ENCODE peak calls at places on chromosomes 5 and 9, in six cellular contexts. U is neural progenitor cell, L is heart right ventricle, Z is dorsolateral prefrontal cortex, G is right atrium auricular region, D is mammary epithelial cell. I is an unnamed sample.

GRCh38 chr5:19928556-19929421 is 59.2 kb downstream of the CDH18 start:
- DNase-seq in G (no peak), L (no peak), D (peak), Z (no peak), U (no peak), I (no peak)

GRCh38 chr9:36988848-36989247 is 45.2 kb downstream of the PAX5 start:
- DNase-seq in G (no peak), Z (no peak), L (no peak), U (no peak), D (no peak), I (no peak)

GRCh38 chr9:111399772-111400563 is 69.9 kb upstream of the OR2K2 start:
- DNase-seq in U (peak), G (no peak), D (peak), Z (no peak), L (no peak), I (no peak)

GRCh38 chr5:170907758-170908157 is 45.9 kb downstream of the RANBP17 start:
- DNase-seq in L (no peak), Z (no peak), D (peak), G (no peak), U (no peak), I (no peak)

GRCh38 chr9:138021251-138022056 is 143.9 kb downstream of the CACNA1B start:
- DNase-seq in G (peak), L (no peak), U (no peak), Z (no peak), D (no peak), I (no peak)

GRCh38 chr5:83752700-83753099 is 32.0 kb upstream of the HAPLN1 start:
- DNase-seq in Z (no peak), L (no peak), G (no peak), U (no peak), D (no peak), I (no peak)

GRCh38 chr5:134813407-134813806 is 32.4 kb upstream of the C5orf24 start:
- DNase-seq in L (no peak), D (no peak), G (no peak), Z (no peak), U (no peak), I (no peak)

GRCh38 chr5:91302958-91303357 is 80.2 kb downstream of the ARRDC3 start:
- DNase-seq in G (no peak), Z (no peak), U (peak), D (no peak), L (no peak), I (peak)

GRCh38 chr5:8184455-8185063 is 315.6 kb downstream of the MTRR start:
- DNase-seq in U (peak), Z (no peak), G (no peak), D (peak), L (peak), I (no peak)

GRCh38 chr9:106799146-106799545 is 63.8 kb upstream of the ZNF462 start:
- DNase-seq in L (no peak), G (no peak), D (peak), Z (no peak), U (no peak), I (no peak)

GRCh38 chr9:341634-342421 is 127.2 kb downstream of the DOCK8 start:
- DNase-seq in Z (no peak), U (no peak), D (no peak), G (no peak), L (no peak), I (no peak)

GRCh38 chr5:181221105-181221791 is 1.8 kb upstream of the TRIM41 start:
- DNase-seq in L (no peak), G (no peak), Z (no peak), U (no peak), D (no peak), I (no peak)

GRCh38 chr9:127832248-127832647 is 22.2 kb downstream of the ENG start:
- DNase-seq in U (no peak), D (no peak), L (no peak), G (no peak), Z (no peak), I (no peak)
- H3K27ac ChIP-seq in U (no peak), D (no peak), L (peak), G (peak), Z (no peak), I (no peak)

GRCh38 chr9:69412741-69413150 is 87.7 kb downstream of the ENTREP1 start:
- DNase-seq in G (peak), Z (peak), U (peak), D (peak), L (peak), I (peak)

GRCh38 chr9:69411931-69412740 is 87.1 kb downstream of the ENTREP1 start:
- DNase-seq in D (no peak), U (no peak), Z (no peak), L (no peak), G (peak), I (no peak)

DNA sequence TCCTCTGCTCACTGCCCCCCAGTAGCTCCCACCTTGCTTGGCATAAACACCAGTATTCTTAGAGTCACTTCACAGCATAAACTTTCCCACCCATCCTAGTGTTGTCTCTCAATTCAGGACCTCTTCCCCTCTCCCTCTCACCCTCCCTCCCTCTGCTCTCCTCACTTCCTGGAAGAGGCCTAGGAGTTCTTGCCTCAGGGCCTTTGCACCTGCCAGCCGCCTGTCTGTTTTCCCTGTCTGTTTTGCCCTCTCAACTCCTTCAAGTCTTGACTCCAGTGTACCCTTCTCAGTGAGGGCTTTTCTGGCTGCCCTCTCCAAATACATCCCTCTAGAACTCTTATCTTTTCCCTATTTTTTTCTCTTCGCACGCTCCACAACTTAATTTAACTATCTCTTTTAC is 86.2 kb downstream of the ENTREP1 start:
- DNase-seq in Z (no peak), G (no peak), U (no peak), L (no peak), D (no peak), I (no peak)
- H3K27ac ChIP-seq in Z (no peak), G (no peak), U (no peak), L (no peak), D (no peak), I (no peak)

GRCh38 chr5:40406426-40407211 is 273.1 kb upstream of the PTGER4 start:
- DNase-seq in U (no peak), L (no peak), D (no peak), Z (no peak), G (no peak), I (no peak)

GRCh38 chr5:40405985-40406384 is 273.7 kb upstream of the PTGER4 start:
- DNase-seq in L (no peak), D (no peak), Z (no peak), U (no peak), G (no peak), I (no peak)

GRCh38 chr5:40404613-40405012 is 275.1 kb upstream of the PTGER4 start:
- DNase-seq in D (no peak), U (no peak), L (no peak), Z (no peak), G (no peak), I (no peak)

GRCh38 chr5:40401965-40402364 is 277.8 kb upstream of the PTGER4 start:
- DNase-seq in L (no peak), Z (no peak), U (no peak), G (no peak), D (peak), I (no peak)

GRCh38 chr5:40405230-40405629 is 274.5 kb upstream of the PTGER4 start:
- DNase-seq in D (peak), U (no peak), G (no peak), Z (no peak), L (no peak), I (no peak)
- H3K27ac ChIP-seq in D (no peak), U (no peak), G (peak), Z (no peak), L (peak), I (no peak)

GRCh38 chr5:140553657-140554056 is 3.6 kb downstream of the SRA1 start:
- DNase-seq in L (no peak), G (no peak), Z (no peak), U (no peak), D (peak), I (no peak)

GRCh38 chr5:140555747-140556312 is 1.4 kb downstream of the SRA1 start:
- DNase-seq in L (no peak), D (no peak), Z (no peak), G (no peak), U (no peak), I (no peak)

GRCh38 chr5:140556438-140556837 is 835 bp downstream of the SRA1 start:
- DNase-seq in D (no peak), Z (no peak), G (no peak), U (no peak), L (no peak), I (no peak)

GRCh38 chr5:140551872-140552271 is 4.4 kb downstream of the EIF4EBP3 start:
- DNase-seq in U (no peak), L (no peak), Z (no peak), D (no peak), G (no peak), I (no peak)

GRCh38 chr5:140554454-140554853 is 2.8 kb downstream of the SRA1 start:
- DNase-seq in G (no peak), D (peak), L (no peak), U (no peak), Z (no peak), I (no peak)
- H3K27ac ChIP-seq in G (no peak), D (peak), L (no peak), U (no peak), Z (no peak), I (no peak)

GRCh38 chr5:136768457-136768856 is 403.1 kb upstream of the TRPC7 start:
- DNase-seq in Z (no peak), G (no peak), U (no peak), D (no peak), L (no peak), I (no peak)

GRCh38 chr5:136766456-136766855 is 401.1 kb upstream of the TRPC7 start:
- DNase-seq in Z (no peak), L (no peak), G (no peak), U (no peak), D (no peak), I (no peak)

GRCh38 chr5:136769900-136770684 is 404.7 kb upstream of the TRPC7 start:
- DNase-seq in G (peak), D (peak), U (peak), Z (peak), L (peak), I (peak)

GRCh38 chr5:136772541-136772940 is 407.2 kb upstream of the TRPC7 start:
- DNase-seq in U (no peak), G (no peak), L (no peak), Z (no peak), D (no peak), I (no peak)

GRCh38 chr5:136769093-136769492 is 403.7 kb upstream of the TRPC7 start:
- DNase-seq in G (no peak), L (no peak), Z (no peak), U (no peak), D (no peak), I (no peak)
- H3K27ac ChIP-seq in G (no peak), L (no peak), Z (no peak), U (no peak), D (no peak), I (no peak)

GRCh38 chr9:128523199-128523925 is 18.8 kb downstream of the GLE1 start:
- DNase-seq in U (peak), D (no peak), L (peak), G (no peak), Z (peak), I (peak)
- H3K27ac ChIP-seq in U (peak), D (no peak), L (peak), G (no peak), Z (no peak), I (peak)

GRCh38 chr5:157369507-157369906 is 90.5 kb upstream of the NIPAL4 start:
- DNase-seq in L (no peak), U (no peak), G (no peak), Z (no peak), D (no peak), I (no peak)

GRCh38 chr5:157371655-157372471 is 88.2 kb upstream of the NIPAL4 start:
- DNase-seq in D (no peak), G (no peak), Z (no peak), L (no peak), U (no peak), I (no peak)

GRCh38 chr5:157372472-157372822 is 87.6 kb upstream of the NIPAL4 start:
- DNase-seq in U (no peak), D (no peak), G (no peak), Z (no peak), L (no peak), I (no peak)

GRCh38 chr5:157366741-157367684 is 93.0 kb upstream of the NIPAL4 start:
- DNase-seq in Z (no peak), G (no peak), U (peak), L (no peak), D (no peak), I (no peak)

DNA sequence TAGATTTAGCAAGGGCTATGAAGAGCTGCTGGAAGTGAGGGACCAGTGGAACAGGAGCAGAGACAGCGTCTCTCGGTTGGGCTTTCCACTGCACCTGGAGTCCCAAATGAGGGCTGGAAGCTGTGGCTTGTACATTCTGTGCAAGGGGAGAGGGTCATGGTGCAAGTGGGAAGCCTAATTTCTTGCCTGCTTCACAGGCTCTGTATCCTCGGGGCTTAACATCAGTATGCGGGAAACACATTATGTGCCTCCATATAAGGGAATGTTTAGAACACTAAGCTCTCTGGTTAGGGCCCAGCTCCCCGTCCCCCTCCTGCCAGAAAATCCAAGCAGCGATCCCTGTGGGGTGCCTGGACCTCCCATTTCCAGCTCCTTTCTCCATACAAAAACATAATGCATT is 89.0 kb upstream of the NIPAL4 start:
- DNase-seq in D (no peak), Z (no peak), L (no peak), G (no peak), U (peak), I (no peak)
- H3K27ac ChIP-seq in D (no peak), Z (no peak), L (no peak), G (no peak), U (peak), I (no peak)

GRCh38 chr9:75889977-75890540 is 414 bp upstream of the PCSK5 start:
- DNase-seq in G (peak), L (no peak), U (peak), D (peak), Z (no peak), I (no peak)

GRCh38 chr9:75892168-75892901 is 1.9 kb downstream of the PCSK5 start:
- DNase-seq in U (peak), G (no peak), D (peak), Z (peak), L (peak), I (peak)

GRCh38 chr9:75890541-75891276 is at the start of gene PCSK5:
- DNase-seq in D (peak), U (peak), Z (peak), L (peak), G (peak), I (peak)

GRCh38 chr9:75891277-75892167 is 1.0 kb downstream of the PCSK5 start:
- DNase-seq in U (peak), Z (peak), D (peak), G (no peak), L (peak), I (no peak)

GRCh38 chr9:75889577-75889976 is 896 bp upstream of the PCSK5 start:
- DNase-seq in G (no peak), D (no peak), U (no peak), L (no peak), Z (no peak), I (no peak)
- H3K27ac ChIP-seq in G (peak), D (peak), U (no peak), L (peak), Z (peak), I (peak)